ENCODE peak calls at places on chromosome 18, in five cellular contexts. S is astrocyte of the spinal cord, J is A549, Q is NB4, G is keratinocyte. O is an unnamed sample.

GRCh38 chr18:56799756-56800155 is 148.6 kb downstream of the WDR7 start:
- DNase-seq in S (peak; percentile 21), J (no peak), Q (no peak), G (no peak), O (no peak)

GRCh38 chr18:22378672-22379282 is 38.9 kb downstream of the CTAGE1 start:
- DNase-seq in S (peak; percentile 11), J (peak; percentile 56), Q (peak; percentile 32), G (no peak), O (no peak)

GRCh38 chr18:57705861-57706590 is 84.4 kb upstream of the NARS1 start:
- DNase-seq in S (no peak), J (no peak), Q (no peak), G (no peak), O (no peak)

GRCh38 chr18:63965716-63966330 is 4.1 kb upstream of the SERPINB8 start:
- DNase-seq in S (peak; percentile 33), J (no peak), Q (no peak), G (no peak), O (no peak)

GRCh38 chr18:45636110-45636509 is 20.8 kb downstream of the SLC14A2 start:
- DNase-seq in S (no peak), J (no peak), Q (peak; percentile 45), G (no peak), O (no peak)

GRCh38 chr18:9435041-9435440 is 40.3 kb upstream of the RALBP1 start:
- DNase-seq in S (no peak), J (no peak), Q (no peak), G (no peak), O (no peak)

GRCh38 chr18:62088146-62088545 is 98.7 kb downstream of the PIGN start:
- DNase-seq in S (no peak), J (no peak), Q (no peak), G (no peak), O (no peak)

GRCh38 chr18:67783215-67783946 is 266.9 kb upstream of the DSEL start:
- DNase-seq in S (peak; percentile 89), J (peak; percentile 20), Q (peak; percentile 29), G (peak; percentile 55), O (no peak)

GRCh38 chr18:10122116-10122515 is 208.3 kb downstream of the VAPA start:
- DNase-seq in S (peak; percentile 79), J (no peak), Q (no peak), G (no peak), O (no peak)

GRCh38 chr18:8433323-8433722 is 175.9 kb upstream of the RAB12 start:
- DNase-seq in S (no peak), J (no peak), Q (no peak), G (no peak), O (no peak)

GRCh38 chr18:8785855-8786765 is 80.8 kb downstream of the MTCL1 start:
- DNase-seq in S (no peak), J (no peak), Q (peak; percentile 8), G (no peak), O (no peak)

GRCh38 chr18:13425357-13426095 is 207.0 kb downstream of the LDLRAD4 start:
- DNase-seq in S (no peak), J (no peak), Q (no peak), G (no peak), O (no peak)

GRCh38 chr18:60534539-60534938 is 162.0 kb upstream of the MC4R start:
- DNase-seq in S (peak; percentile 72), J (no peak), Q (no peak), G (no peak), O (no peak)

GRCh38 chr18:25164837-25165791 is 186.9 kb downstream of the ZNF521 start:
- DNase-seq in S (peak; percentile 57), J (no peak), Q (peak; percentile 1), G (no peak), O (no peak)

GRCh38 chr18:46211816-46212215 is 107.6 kb downstream of the HAUS1 start:
- DNase-seq in S (peak; percentile 59), J (no peak), Q (no peak), G (no peak), O (no peak)

GRCh38 chr18:59032308-59032707 is 107.4 kb upstream of the SEC11C start:
- DNase-seq in S (no peak), J (no peak), Q (no peak), G (no peak), O (no peak)

GRCh38 chr18:68428026-68428425 is 286.9 kb downstream of the TMX3 start:
- DNase-seq in S (peak; percentile 90), J (no peak), Q (no peak), G (peak; percentile 82), O (no peak)

GRCh38 chr18:79982736-79983135 is 5.6 kb downstream of the TXNL4A start:
- DNase-seq in S (no peak), J (peak; percentile 10), Q (peak; percentile 69), G (no peak), O (no peak)

GRCh38 chr18:76554788-76555187 is 59.7 kb upstream of the ZNF516 start:
- DNase-seq in S (no peak), J (no peak), Q (peak; percentile 35), G (no peak), O (no peak)

GRCh38 chr18:34028341-34028740 is 196.4 kb downstream of the NOL4 start:
- DNase-seq in S (peak; percentile 87), J (no peak), Q (no peak), G (no peak), O (no peak)

GRCh38 chr18:41326311-41326710 is 628.7 kb upstream of the PIK3C3 start:
- DNase-seq in S (peak; percentile 93), J (no peak), Q (no peak), G (no peak), O (no peak)

GRCh38 chr18:75209129-75209951 is at the start of gene PTGR3:
- DNase-seq in S (peak; percentile 87), J (peak; percentile 83), Q (peak; percentile 94), G (no peak), O (peak; percentile 96)

GRCh38 chr18:76064998-76065397 is 430.0 kb downstream of the ZNF516 start:
- DNase-seq in S (no peak), J (no peak), Q (no peak), G (no peak), O (no peak)

GRCh38 chr18:6732952-6733351 is 3.4 kb downstream of the ARHGAP28 start:
- DNase-seq in S (no peak), J (no peak), Q (no peak), G (no peak), O (no peak)
- TF ChIP-seq CTCF in S (peak; percentile 34), J (no peak), Q (no peak), G (no peak), O (no peak)

GRCh38 chr18:54531402-54532065 is 59.5 kb upstream of the DYNAP start:
- DNase-seq in S (no peak), J (no peak), Q (no peak), G (no peak), O (no peak)
- H3K4me3 ChIP-seq in S (no peak overlapping the region), J (no peak overlapping the region), Q (no peak overlapping the region), G (no peak overlapping the region), O (no peak overlapping the region)

GRCh38 chr18:74082476-74083070 is 65.1 kb downstream of the FBXO15 start:
- DNase-seq in S (peak; percentile 57), J (peak; percentile 74), Q (peak; percentile 74), G (no peak), O (peak; percentile 90)
- TF ChIP-seq CTCF in S (peak; percentile 63), J (peak; percentile 39), Q (peak; percentile 57), G (peak; percentile 66), O (peak; percentile 39)

GRCh38 chr18:49364821-49365220 is 95.6 kb downstream of the DYM start:
- DNase-seq in S (no peak), J (no peak), Q (no peak), G (no peak), O (no peak)

GRCh38 chr18:49355028-49355427 is 105.4 kb downstream of the DYM start:
- DNase-seq in S (no peak), J (no peak), Q (no peak), G (no peak), O (no peak)

GRCh38 chr18:49360582-49360981 is 99.9 kb downstream of the DYM start:
- DNase-seq in S (no peak), J (no peak), Q (no peak), G (no peak), O (no peak)

GRCh38 chr18:49362431-49362830 is 98.0 kb downstream of the DYM start:
- DNase-seq in S (no peak), J (no peak), Q (no peak), G (no peak), O (no peak)

DNA sequence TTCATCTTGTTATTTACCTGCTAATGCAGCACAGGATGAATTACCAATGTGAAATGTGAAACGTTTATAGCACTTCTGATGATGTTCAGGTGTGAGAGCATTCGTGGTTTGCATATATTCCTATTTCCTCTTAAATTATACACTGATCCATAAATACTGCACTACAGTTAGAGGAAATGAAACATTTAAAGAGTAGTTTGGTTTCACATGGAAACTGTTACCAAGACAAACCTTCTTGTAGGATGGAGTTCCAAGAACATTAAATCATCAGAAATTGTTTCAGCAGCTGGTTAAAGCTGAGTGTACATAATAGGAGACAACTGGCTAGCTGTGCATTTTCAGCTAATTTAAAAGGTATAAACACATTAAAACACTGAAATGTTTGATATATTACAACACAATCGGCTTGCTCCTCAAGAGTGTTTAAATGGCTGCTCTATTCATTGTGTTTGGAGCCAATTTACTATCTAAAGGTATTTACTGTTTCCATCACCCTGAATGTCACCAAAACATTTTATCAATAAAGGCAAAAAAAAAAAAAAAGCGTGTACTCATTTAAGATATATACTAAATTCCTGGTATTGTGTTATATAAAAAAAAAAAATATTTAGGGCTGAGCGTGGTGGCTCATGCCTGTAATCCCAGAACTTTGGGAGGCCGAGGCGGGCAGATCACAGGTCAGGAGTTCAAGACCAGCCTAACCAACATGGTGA is 100.6 kb downstream of the DYM start:
- DNase-seq in S (peak; percentile 81), J (peak; percentile 4), Q (no peak), G (no peak), O (no peak)
- H3K4me3 ChIP-seq in S (no peak overlapping the region), J (no peak overlapping the region), Q (no peak overlapping the region), G (no peak overlapping the region), O (no peak overlapping the region)

DNA sequence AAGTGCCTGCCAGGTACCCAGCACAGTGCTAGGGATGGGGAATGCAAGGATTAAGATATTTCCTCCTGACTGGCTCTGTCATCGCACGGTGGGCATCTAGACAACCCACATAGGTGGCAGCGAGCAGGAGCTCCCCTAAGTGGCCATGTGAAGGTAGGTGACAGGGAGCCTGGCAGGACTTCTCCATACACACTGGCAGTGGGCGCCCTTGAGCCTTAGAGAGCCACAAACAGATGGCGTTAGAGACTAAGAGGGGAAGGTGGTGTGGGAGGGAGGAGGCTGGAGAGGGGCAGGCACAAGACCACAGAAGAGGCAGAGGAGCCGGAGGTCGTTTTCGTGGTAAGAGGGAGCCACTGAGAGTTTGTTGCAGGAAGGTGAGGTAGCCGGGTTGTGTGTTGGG is 15.2 kb downstream of the PRELID3A start:
- DNase-seq in S (no peak), J (peak; percentile 63), Q (peak; percentile 64), G (no peak), O (no peak)
- TF ChIP-seq CTCF in S (peak; percentile 4), J (no peak), Q (peak; percentile 43), G (peak; percentile 31), O (no peak)

GRCh38 chr18:48727685-48728084 is 188.9 kb downstream of the CTIF start:
- DNase-seq in S (no peak), J (no peak), Q (no peak), G (no peak), O (no peak)
- H3K4me3 ChIP-seq in S (no peak overlapping the region), J (no peak overlapping the region), Q (no peak overlapping the region), G (no peak overlapping the region), O (no peak overlapping the region)

O was measured in spleen.